ENCODE peak calls at places on chromosome X, in eight cellular contexts. Z is endothelial cell of umbilical vein, I is astrocyte, D is PC-3, Y is GM23248, E is HCT116, R is hepatocyte, Q is mesenchymal stem cell. H is an unnamed sample. For H3K4me1, the result is how much of the 10 kb centered on the place peaks cover.

GRCh38 chrX:130981836-130982235 is 76.3 kb upstream of the ARHGAP36 start:
- DNase-seq in Z (peak), I (no peak), Q (peak), R (no peak), D (no peak), E (no peak), Y (no peak), H (no peak)

GRCh38 chrX:25017667-25018247 is 2.0 kb upstream of the ARX start:
- DNase-seq in Q (no peak), Z (no peak), R (no peak), D (no peak), Y (no peak), E (no peak), I (no peak), H (no peak)

GRCh38 chrX:52271212-52271611 is 86.5 kb downstream of the MAGED4 start:
- DNase-seq in R (peak), Q (peak), Z (no peak), Y (peak), E (no peak), D (peak), I (no peak), H (no peak)

GRCh38 chrX:115940888-115941332 is 229.6 kb upstream of the AGTR2 start:
- DNase-seq in E (no peak), D (peak), R (no peak), Q (peak), I (no peak), Z (peak), Y (peak), H (peak)

GRCh38 chrX:15475486-15475885 is 17.6 kb downstream of the PIR start:
- DNase-seq in E (no peak), R (no peak), D (no peak), Q (no peak), Z (peak), Y (no peak), I (no peak), H (no peak)

GRCh38 chrX:71632923-71633657 is 14.8 kb upstream of the CXCR3 start:
- DNase-seq in R (no peak), D (no peak), Q (no peak), I (no peak), Y (no peak), E (no peak), Z (no peak), H (no peak)

GRCh38 chrX:29666361-29666760 is 549.0 kb upstream of the MAGEB2 start:
- DNase-seq in Q (no peak), I (peak), E (no peak), D (no peak), R (no peak), Z (no peak), Y (peak), H (peak)

GRCh38 chrX:45888518-45888917 is 656.7 kb downstream of the ZNF674 start:
- DNase-seq in R (no peak), I (no peak), D (no peak), E (no peak), Y (no peak), Q (peak), Z (peak), H (no peak)

GRCh38 chrX:54810532-54810931 is 3.0 kb downstream of the MAGED2 start:
- DNase-seq in Q (no peak), D (no peak), Y (no peak), R (no peak), E (no peak), I (no peak), Z (no peak), H (no peak)

GRCh38 chrX:50211510-50211909 is 6.9 kb downstream of the CCNB3 start:
- DNase-seq in Z (no peak), I (no peak), E (no peak), Q (no peak), Y (peak), R (no peak), D (peak), H (no peak)

GRCh38 chrX:2261838-2262678 is 238.7 kb downstream of the DHRSX start:
- DNase-seq in Y (peak), D (no peak), Q (no peak), I (peak), Z (no peak), R (no peak), E (no peak), H (peak)

GRCh38 chrX:75155454-75155829 is 641 bp downstream of the ABCB7 start:
- DNase-seq in I (no peak), E (no peak), D (peak), Q (peak), Y (peak), Z (peak), R (no peak), H (peak)

GRCh38 chrX:133868250-133868649 is 117.1 kb downstream of the GPC3 start:
- DNase-seq in R (no peak), E (no peak), D (no peak), Q (no peak), Z (no peak), I (no peak), Y (no peak), H (no peak)
- H3K4me1 ChIP-seq in R (under half), E (under half), D (under half), Q (under half), Z (under half), I (under half), Y (under half), H (under half)

GRCh38 chrX:48046846-48047245 is 24.6 kb downstream of the ZNF630 start:
- DNase-seq in Q (no peak), Z (no peak), E (no peak), R (no peak), Y (no peak), D (no peak), I (no peak), H (no peak)

GRCh38 chrX:48043056-48043455 is 28.4 kb downstream of the ZNF630 start:
- DNase-seq in Y (no peak), Z (no peak), D (no peak), I (no peak), Q (no peak), R (no peak), E (no peak), H (no peak)

DNA sequence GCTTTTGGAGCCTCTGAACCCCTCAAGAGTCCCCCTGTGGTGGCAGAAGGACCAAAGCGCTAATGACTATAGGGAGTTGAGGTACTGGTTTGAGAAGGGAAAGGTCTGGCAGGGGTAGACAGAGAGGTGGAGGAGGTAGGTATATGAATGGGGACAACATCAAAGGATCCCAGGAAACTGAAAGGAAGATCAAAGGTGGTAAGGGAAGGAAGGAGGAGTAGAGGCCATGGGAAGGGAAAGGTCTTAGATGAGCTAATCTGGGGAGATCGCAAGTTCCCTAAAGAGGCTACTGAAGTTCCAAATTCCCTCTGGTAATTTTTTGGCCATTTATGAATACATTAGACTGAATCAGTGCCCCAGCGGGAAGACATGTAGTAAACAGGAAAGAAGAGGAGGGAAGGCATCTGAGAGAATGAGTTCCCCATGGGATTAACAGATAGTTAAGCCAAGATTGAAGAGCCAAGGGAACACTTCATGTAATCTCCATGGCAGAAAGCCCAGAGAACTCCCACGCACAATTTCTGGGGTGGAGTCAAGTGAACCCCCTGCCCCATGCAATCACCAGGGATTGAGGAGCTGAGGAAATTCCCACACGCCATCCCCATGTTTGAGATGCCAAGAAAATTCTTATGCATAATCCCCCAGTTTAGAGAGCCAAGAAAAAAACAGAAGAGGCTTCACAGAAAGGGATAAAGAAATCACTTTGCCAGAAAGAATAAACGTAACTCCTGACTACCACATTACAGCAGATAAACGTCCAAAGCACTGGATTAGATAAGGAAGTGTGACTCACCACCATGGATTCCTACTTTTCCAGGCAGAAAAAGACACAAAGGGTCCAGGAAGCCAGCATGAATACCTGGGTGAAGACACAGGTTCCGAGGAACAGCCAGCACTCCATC is 25.8 kb downstream of the ZNF630 start:
- DNase-seq in Z (peak), Y (peak), I (peak), E (peak), R (peak), Q (peak), D (peak), H (peak)
- H3K27ac ChIP-seq in Z (no peak), Y (peak), I (peak), E (peak), R (peak), Q (no peak), D (no peak), H (peak)

DNA sequence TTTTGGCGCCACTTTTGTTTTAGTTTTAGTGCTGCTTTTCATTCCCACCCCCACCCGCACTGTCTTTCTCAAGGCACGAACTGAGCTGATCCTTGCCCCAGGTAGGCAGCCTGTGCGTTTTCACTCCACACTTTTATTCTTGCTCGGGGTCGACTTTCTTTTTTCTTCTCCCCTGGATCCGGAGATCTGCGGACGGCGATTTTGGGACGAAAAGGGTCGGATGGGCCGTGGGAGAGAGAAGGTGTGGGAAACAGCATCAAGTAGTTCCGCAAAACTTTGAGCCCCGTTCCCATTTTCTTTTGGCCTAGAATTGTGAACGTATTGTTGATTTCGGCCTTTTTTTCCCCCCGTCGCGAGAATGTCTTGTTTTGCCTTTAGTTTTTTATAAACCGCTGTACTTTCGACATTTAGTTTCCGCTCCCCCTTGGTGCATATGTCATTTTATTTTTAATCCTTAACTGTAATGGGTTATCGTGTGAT is 540 bp downstream of the STAG2 start:
- DNase-seq in Y (peak), I (no peak), R (no peak), D (no peak), Z (no peak), E (peak), Q (no peak), H (no peak)
- H2AFZ ChIP-seq in Y (peak), I (peak), R (no peak), D (peak), Z (no peak), E (no peak), Q (no peak), H (no peak)

DNA sequence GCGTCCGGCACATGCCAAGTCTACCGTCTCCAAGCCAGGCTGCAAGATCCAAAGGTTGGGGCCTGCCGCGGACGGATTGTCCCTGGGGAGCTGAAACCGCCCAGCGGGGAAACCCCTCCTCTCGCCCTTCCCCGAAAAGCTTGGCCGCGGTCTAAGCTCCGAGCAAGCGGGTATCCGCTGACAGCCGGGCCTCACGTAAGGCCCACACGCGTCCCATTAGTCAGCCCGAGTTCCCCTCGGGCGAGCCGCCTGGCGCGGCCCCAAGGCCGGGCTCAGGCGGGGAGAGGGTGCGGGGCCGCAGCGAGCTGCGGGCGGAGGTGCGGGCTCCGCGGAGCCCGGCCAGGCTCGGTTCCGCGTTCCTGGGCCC is 6.9 kb upstream of the BCOR start:
- DNase-seq in I (no peak), Z (peak), Q (peak), E (no peak), R (peak), Y (peak), D (peak), H (peak)
- H3K4me1 ChIP-seq in I (under half), Z (under half), Q (under half), E (under half), R (half or more), Y (under half), D (under half), H (under half)

GRCh38 chrX:119222932-119223331 is 13.2 kb upstream of the PGRMC1 start:
- DNase-seq in E (no peak), Z (no peak), I (no peak), Q (no peak), R (no peak), D (no peak), Y (no peak), H (no peak)

GRCh38 chrX:119218198-119218597 is 17.9 kb upstream of the PGRMC1 start:
- DNase-seq in Q (no peak), Y (peak), R (no peak), E (no peak), D (peak), Z (peak), I (no peak), H (no peak)

GRCh38 chrX:119226431-119226830 is 9.7 kb upstream of the PGRMC1 start:
- DNase-seq in E (no peak), I (no peak), D (no peak), Y (no peak), R (no peak), Z (peak), Q (no peak), H (peak)

GRCh38 chrX:119228506-119229290 is 7.4 kb upstream of the PGRMC1 start:
- DNase-seq in Y (peak), R (peak), E (no peak), Q (peak), Z (peak), D (peak), I (peak), H (peak)

GRCh38 chrX:119223784-119224183 is 12.3 kb upstream of the PGRMC1 start:
- DNase-seq in Z (no peak), D (no peak), R (no peak), E (no peak), Y (no peak), I (no peak), Q (no peak), H (no peak)
- H3K27ac ChIP-seq in Z (no peak), D (no peak), R (no peak), E (no peak), Y (no peak), I (no peak), Q (no peak), H (no peak)

DNA sequence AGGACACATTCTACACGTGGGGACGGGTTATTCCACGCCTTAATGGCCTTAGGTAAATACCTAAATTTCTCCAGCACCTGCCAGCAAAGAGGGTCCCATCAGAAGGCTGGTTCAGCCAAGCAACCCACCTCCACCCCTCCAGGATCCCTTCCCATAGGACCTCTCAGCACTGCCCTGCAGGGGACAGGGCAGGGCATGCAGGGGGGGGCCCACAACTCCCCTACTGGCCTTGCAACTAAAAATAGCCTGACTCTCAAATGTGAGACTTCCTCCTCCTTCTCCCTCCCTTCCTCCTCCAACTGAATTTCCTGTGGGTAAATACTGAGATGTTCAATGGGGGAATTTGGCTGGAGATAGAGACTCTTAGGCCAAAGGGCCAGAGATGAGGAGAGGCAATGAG is 6.3 kb downstream of the LAS1L start:
- DNase-seq in E (no peak), Z (no peak), Y (no peak), Q (no peak), R (no peak), I (no peak), D (no peak), H (no peak)
- H2AFZ ChIP-seq in E (no peak), Z (no peak), Y (no peak), Q (no peak), R (no peak), I (no peak), D (no peak), H (no peak)

DNA sequence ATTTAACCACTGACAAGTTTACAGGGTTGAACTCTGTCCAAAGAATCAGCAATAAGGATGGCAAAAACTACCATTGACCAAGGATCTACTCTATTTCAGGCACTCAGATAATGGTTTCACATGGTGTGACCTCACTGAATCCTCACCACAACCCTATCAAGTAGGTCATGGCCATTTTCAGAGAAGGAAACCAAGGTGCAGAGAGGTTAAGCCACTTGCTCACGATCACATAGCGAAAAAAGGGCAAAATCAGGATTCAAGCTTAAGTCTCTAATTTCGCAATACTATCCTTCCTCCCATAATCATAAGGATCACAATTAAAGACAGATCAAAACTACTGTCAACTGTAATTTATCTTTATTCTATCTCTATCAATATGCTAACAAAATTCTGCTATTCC is 191.0 kb upstream of the AFF2 start:
- DNase-seq in Y (no peak), D (no peak), I (no peak), Q (no peak), E (no peak), Z (no peak), R (no peak), H (no peak)
- H3K4me1 ChIP-seq in Y (under half), D (under half), I (under half), Q (under half), E (under half), Z (under half), R (under half), H (under half)

H was measured in fibroblast of lung.